ENCODE peak calls at places on chromosomes 11 and 22, in seven cellular contexts. B is H1, T is astrocyte, Y is AG04450, V is IMR-90, F is cardiac muscle cell, N is SJSA1. U is an unnamed sample.
A peak's percentile ranks its signal among the peaks of the same experiment; 100 is the strongest.

GRCh38 chr11:64340671-64341335 is 799 bp downstream of the CCDC88B start:
- DNase-seq in B (no peak), T (no peak), Y (no peak), V (no peak), F (no peak), N (no peak), U (no peak)

GRCh38 chr11:69115586-69116560 is 39.9 kb upstream of the SMIM38 start:
- DNase-seq in B (no peak), T (peak; percentile 22), Y (no peak), V (no peak), F (peak; percentile 57), N (no peak), U (no peak)

GRCh38 chr11:32809313-32809712 is 14.9 kb upstream of the CCDC73 start:
- DNase-seq in B (peak; percentile 70), T (peak; percentile 49), Y (peak; percentile 48), V (peak; percentile 72), F (peak; percentile 87), N (peak; percentile 35), U (peak; percentile 85)

GRCh38 chr22:27805841-27806240 is 4.3 kb upstream of the MN1 start:
- DNase-seq in B (no peak), T (no peak), Y (no peak), V (no peak), F (no peak), N (no peak), U (no peak)

GRCh38 chr11:60785136-60785535 is at the start of gene MS4A10:
- DNase-seq in B (no peak), T (no peak), Y (no peak), V (no peak), F (no peak), N (no peak), U (no peak)

GRCh38 chr11:124612045-124612444 is 817 bp downstream of the PANX3 start:
- DNase-seq in B (no peak), T (no peak), Y (no peak), V (no peak), F (no peak), N (no peak), U (no peak)

GRCh38 chr11:655036-655726 is 18.1 kb downstream of the DRD4 start:
- DNase-seq in B (no peak), T (no peak), Y (no peak), V (no peak), F (no peak), N (no peak), U (no peak)

GRCh38 chr22:23218867-23219251 is 38.5 kb downstream of the BCR start:
- DNase-seq in B (no peak), T (peak; percentile 70), Y (no peak), V (peak; percentile 62), F (peak; percentile 71), N (peak; percentile 78), U (no peak)

GRCh38 chr11:126359431-126360048 is 4.1 kb downstream of the ST3GAL4 start:
- DNase-seq in B (no peak), T (peak; percentile 51), Y (no peak), V (peak; percentile 37), F (peak; percentile 86), N (peak; percentile 39), U (no peak)

GRCh38 chr11:8631395-8632110 is 37.5 kb upstream of the STK33 start:
- DNase-seq in B (no peak), T (peak; percentile 79), Y (peak; percentile 77), V (peak; percentile 93), F (peak; percentile 77), N (peak; percentile 7), U (peak; percentile 87)

GRCh38 chr11:58024601-58025091 is 965 bp downstream of the OR9Q1 start:
- DNase-seq in B (no peak), T (peak; percentile 42), Y (no peak), V (peak; percentile 60), F (peak; percentile 39), N (no peak), U (no peak)

GRCh38 chr11:58027341-58027740 is 3.4 kb upstream of the OR6Q1 start:
- DNase-seq in B (no peak), T (peak; percentile 42), Y (peak; percentile 74), V (peak; percentile 94), F (peak; percentile 4), N (peak; percentile 17), U (no peak)

GRCh38 chr11:58023435-58023931 is at the start of gene OR9Q1:
- DNase-seq in B (no peak), T (no peak), Y (no peak), V (no peak), F (no peak), N (no peak), U (no peak)

GRCh38 chr11:58030653-58031052 is at the start of gene OR6Q1:
- DNase-seq in B (no peak), T (no peak), Y (no peak), V (no peak), F (no peak), N (no peak), U (no peak)

DNA sequence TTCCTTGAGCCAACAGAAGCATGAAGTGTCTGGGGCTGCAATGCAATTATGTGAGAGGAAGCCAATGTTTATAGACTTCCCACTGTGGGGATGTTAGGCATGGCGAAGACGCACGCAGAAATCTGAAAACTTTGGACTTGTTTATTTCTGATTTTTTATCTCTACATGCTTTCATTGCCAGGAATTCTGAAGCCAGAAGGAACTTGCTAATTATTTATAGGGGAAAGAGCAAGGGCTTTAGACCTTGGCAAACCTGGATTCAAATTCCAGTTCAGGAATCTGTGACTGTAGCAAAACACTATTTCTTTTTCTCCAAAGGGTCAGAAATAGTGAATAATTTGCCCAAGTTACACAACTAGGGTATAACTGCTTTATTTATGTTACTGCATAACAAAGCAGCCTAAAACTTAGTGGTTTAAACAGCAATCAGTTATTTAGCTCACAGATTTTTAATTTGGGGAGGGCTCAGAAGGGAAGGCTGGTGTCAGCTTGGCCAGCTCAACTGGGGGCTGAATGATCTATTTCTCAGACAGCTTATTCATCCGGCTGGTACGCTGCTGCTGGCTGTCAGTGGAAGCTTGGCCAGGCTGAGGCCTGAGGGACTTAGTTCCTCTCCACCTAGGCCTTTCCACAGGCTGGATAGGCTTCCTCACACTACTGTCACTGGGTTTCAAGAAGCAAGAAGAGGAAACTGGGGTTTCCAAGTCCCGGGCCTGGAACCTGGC is 1.9 kb upstream of the OR6Q1 start:
- DNase-seq in B (no peak), T (peak; percentile 60), Y (peak; percentile 83), V (peak; percentile 90), F (no peak), N (peak; percentile 25), U (no peak)
- H3K27ac ChIP-seq in B (no peak overlapping the region), T (no peak overlapping the region), Y (peak overlapping the region; percentile 93), V (peak overlapping the region; percentile 99), F (no peak overlapping the region), N (peak overlapping the region; percentile 16), U (no peak overlapping the region)

GRCh38 chr11:46294365-46295309 is 17.2 kb downstream of the CREB3L1 start:
- DNase-seq in B (peak; percentile 53), T (peak; percentile 97), Y (peak; percentile 82), V (peak; percentile 97), F (peak; percentile 88), N (peak; percentile 95), U (peak; percentile 90)
- H3K4me3 ChIP-seq in B (peak overlapping the region; percentile 40), T (peak overlapping the region; percentile 48), Y (peak overlapping the region; percentile 61), V (peak overlapping the region; percentile 41), F (peak overlapping the region; percentile 28), N (peak overlapping the region; percentile 43), U (peak overlapping the region; percentile 50)

DNA sequence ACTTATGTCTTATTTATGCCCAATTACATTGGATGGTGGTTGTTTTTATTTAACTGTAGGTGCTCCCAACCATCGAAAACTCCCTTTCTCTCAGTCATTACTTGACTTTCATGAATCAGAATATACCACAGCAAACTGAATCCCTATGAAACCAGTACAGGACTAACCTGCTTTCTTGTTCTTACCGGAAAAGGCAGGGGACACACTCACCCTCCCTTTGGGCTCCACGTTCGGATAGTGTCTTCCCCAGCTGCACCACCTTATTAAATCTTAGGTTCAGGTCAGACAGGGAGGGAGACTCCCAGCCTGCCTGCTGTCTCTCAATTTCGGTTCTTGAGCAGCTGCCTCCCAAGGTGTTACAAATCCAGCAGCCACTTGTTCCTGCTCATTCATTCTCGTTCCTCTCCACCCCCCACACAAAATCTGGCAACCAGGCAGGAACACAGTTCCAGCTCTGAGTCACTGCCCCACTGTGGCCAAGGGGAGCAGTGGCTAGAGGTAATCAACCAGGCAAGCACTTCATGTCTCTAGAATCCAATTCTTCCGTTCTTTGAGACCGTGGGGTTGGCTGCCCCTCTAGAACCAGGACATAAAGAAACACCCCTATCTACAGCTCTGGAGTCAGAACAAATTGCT is 133.0 kb downstream of the PLEKHA7 start:
- DNase-seq in B (no peak), T (peak; percentile 65), Y (no peak), V (peak; percentile 13), F (peak; percentile 69), N (no peak), U (peak; percentile 12)
- H3K27ac ChIP-seq in B (no peak overlapping the region), T (no peak overlapping the region), Y (no peak overlapping the region), V (no peak overlapping the region), F (peak overlapping the region; percentile 85), N (no peak overlapping the region), U (no peak overlapping the region)

GRCh38 chr11:107590460-107591097 is 368 bp upstream of the ELMOD1 start:
- DNase-seq in B (no peak), T (no peak), Y (no peak), V (no peak), F (no peak), N (no peak), U (no peak)
- H3K4me3 ChIP-seq in B (peak overlapping the region; percentile 87), T (peak overlapping the region; percentile 78), Y (peak overlapping the region; percentile 75), V (peak overlapping the region; percentile 89), F (peak overlapping the region; percentile 40), N (peak overlapping the region; percentile 42), U (peak overlapping the region; percentile 74)

GRCh38 chr11:114813216-114813615 is 134.9 kb downstream of the NXPE2 start:
- DNase-seq in B (no peak), T (no peak), Y (no peak), V (no peak), F (no peak), N (no peak), U (no peak)

GRCh38 chr11:114818382-114818781 is 140.1 kb downstream of the NXPE2 start:
- DNase-seq in B (no peak), T (no peak), Y (no peak), V (no peak), F (no peak), N (no peak), U (no peak)

GRCh38 chr11:114812698-114813097 is 134.4 kb downstream of the NXPE2 start:
- DNase-seq in B (no peak), T (no peak), Y (no peak), V (no peak), F (no peak), N (no peak), U (no peak)

GRCh38 chr11:114815176-114815575 is 136.8 kb downstream of the NXPE2 start:
- DNase-seq in B (no peak), T (no peak), Y (no peak), V (no peak), F (no peak), N (no peak), U (no peak)

DNA sequence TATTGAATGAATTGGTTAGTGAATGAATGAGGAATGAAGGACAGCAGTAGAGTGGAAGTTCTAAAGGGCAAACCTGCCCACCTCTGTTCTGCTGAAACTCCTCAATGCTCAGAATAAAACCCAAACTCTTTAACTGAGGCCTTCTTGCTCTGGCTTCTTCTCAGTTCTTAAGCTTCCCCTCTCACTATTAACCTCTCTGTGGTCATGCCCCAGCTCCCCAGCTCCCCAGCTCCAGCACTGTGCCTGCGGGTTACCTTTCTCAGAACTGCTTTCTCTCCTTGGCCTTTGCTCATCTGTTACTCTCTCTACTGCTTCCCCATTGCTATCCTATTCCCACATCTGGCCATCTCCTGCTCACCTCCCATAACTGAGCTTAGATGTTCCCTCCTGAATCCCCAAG is 137.4 kb downstream of the NXPE2 start:
- DNase-seq in B (no peak), T (no peak), Y (no peak), V (no peak), F (no peak), N (no peak), U (no peak)
- H3K27ac ChIP-seq in B (no peak overlapping the region), T (no peak overlapping the region), Y (no peak overlapping the region), V (no peak overlapping the region), F (no peak overlapping the region), N (no peak overlapping the region), U (no peak overlapping the region)

U was measured in brain microvascular endothelial cell.